ENCODE peak calls at places on chromosomes 6 and 20, in nine cellular contexts. L is choroid plexus epithelial cell; E is SIG-M5; C is NCI-H510A treated with DMSO at 0.1 percent for 48 hours; Y is activated naive CD4-positive, alpha-beta T cell treated with anti-CD3 and anti-CD28 coated beads for 36 hours; Q is stimulated activated CD8-positive, alpha-beta memory T cell treated with anti-CD3 and anti-CD28 coated beads, Interleukin-2, amount 100 ng/mL, for 48 hours; G is naive B cell; U is DMS79 treated with DMSO at 0.1 percent for 48 hours; D is GM10248. W is an unnamed sample.

GRCh38 chr20:44745560-44746366 is at the start of gene KCNK15:
- DNase-seq in L (peak), E (no peak), C (no peak), Y (peak), Q (peak), G (peak), U (no peak), D (no peak), W (no peak)

GRCh38 chr20:38610521-38610920 is 8.9 kb downstream of the ARHGAP40 start:
- DNase-seq in L (peak), E (no peak), C (no peak), Y (no peak), Q (no peak), G (no peak), U (no peak), D (no peak), W (no peak)

GRCh38 chr6:72321741-72322140 is 300.1 kb upstream of the KCNQ5 start:
- DNase-seq in L (peak), E (no peak), C (no peak), Y (no peak), Q (no peak), G (no peak), U (no peak), D (no peak), W (peak)

GRCh38 chr6:115896538-115897129 is 164.1 kb downstream of the FRK start:
- DNase-seq in L (peak), E (no peak), C (peak), Y (no peak), Q (no peak), G (no peak), U (no peak), D (peak), W (no peak)

GRCh38 chr6:45727824-45728449 is 287.7 kb downstream of the CLIC5 start:
- DNase-seq in L (no peak), E (no peak), C (peak), Y (no peak), Q (no peak), G (no peak), U (peak), D (no peak), W (no peak)

GRCh38 chr6:112929661-112930060 is 582.5 kb downstream of the RFPL4B start:
- DNase-seq in L (peak), E (no peak), C (no peak), Y (no peak), Q (no peak), G (no peak), U (no peak), D (no peak), W (no peak)

GRCh38 chr6:157848693-157849092 is 25.6 kb downstream of the SNX9 start:
- DNase-seq in L (no peak), E (no peak), C (peak), Y (no peak), Q (no peak), G (no peak), U (peak), D (no peak), W (no peak)

GRCh38 chr6:114170372-114170771 is 172.5 kb downstream of the HS3ST5 start:
- DNase-seq in L (no peak), E (no peak), C (no peak), Y (no peak), Q (no peak), G (no peak), U (no peak), D (no peak), W (no peak)

GRCh38 chr20:49501917-49502316 is 19.4 kb upstream of the KCNB1 start:
- DNase-seq in L (peak), E (no peak), C (no peak), Y (no peak), Q (no peak), G (no peak), U (no peak), D (no peak), W (no peak)

GRCh38 chr20:61840661-61841455 is 224.8 kb downstream of the TAF4 start:
- DNase-seq in L (no peak), E (no peak), C (no peak), Y (no peak), Q (no peak), G (no peak), U (no peak), D (no peak), W (no peak)

GRCh38 chr6:127458817-127459216 is 372 bp downstream of the KIAA0408 start:
- DNase-seq in L (peak), E (no peak), C (no peak), Y (no peak), Q (no peak), G (no peak), U (no peak), D (no peak), W (no peak)

GRCh38 chr20:18019068-18019467 is 38.6 kb downstream of the OVOL2 start:
- DNase-seq in L (peak), E (no peak), C (peak), Y (peak), Q (no peak), G (peak), U (no peak), D (peak), W (no peak)

GRCh38 chr6:17038316-17038715 is 63.5 kb upstream of the STMND1 start:
- DNase-seq in L (peak), E (no peak), C (no peak), Y (no peak), Q (no peak), G (no peak), U (no peak), D (no peak), W (no peak)

GRCh38 chr6:164097557-164098398 is 683.3 kb downstream of the QKI start:
- DNase-seq in L (peak), E (no peak), C (no peak), Y (no peak), Q (no peak), G (no peak), U (no peak), D (no peak), W (no peak)

GRCh38 chr20:1323256-1323655 is 5.7 kb downstream of the SDCBP2 start:
- DNase-seq in L (peak), E (no peak), C (no peak), Y (no peak), Q (no peak), G (no peak), U (no peak), D (no peak), W (no peak)

GRCh38 chr6:126027601-126028000 is 41.3 kb downstream of the TRMT11 start:
- DNase-seq in L (peak), E (no peak), C (no peak), Y (no peak), Q (no peak), G (no peak), U (no peak), D (no peak), W (no peak)

GRCh38 chr20:11091496-11091895 is 417.7 kb upstream of the JAG1 start:
- DNase-seq in L (peak), E (no peak), C (no peak), Y (no peak), Q (no peak), G (no peak), U (no peak), D (no peak), W (no peak)

GRCh38 chr20:59204201-59204894 is 40.7 kb downstream of the ZNF831 start:
- DNase-seq in L (no peak), E (no peak), C (no peak), Y (no peak), Q (no peak), G (no peak), U (no peak), D (no peak), W (no peak)

GRCh38 chr6:158409451-158409850 is 97.2 kb downstream of the TULP4 start:
- DNase-seq in L (peak), E (no peak), C (no peak), Y (no peak), Q (no peak), G (no peak), U (no peak), D (no peak), W (no peak)

GRCh38 chr6:491233-491632 is 99.7 kb downstream of the IRF4 start:
- DNase-seq in L (no peak), E (no peak), C (no peak), Y (peak), Q (no peak), G (no peak), U (no peak), D (no peak), W (no peak)

GRCh38 chr6:37302086-37302686 is 44.2 kb upstream of the TMEM217 start:
- DNase-seq in L (no peak), E (no peak), C (no peak), Y (no peak), Q (no peak), G (no peak), U (no peak), D (no peak), W (no peak)

GRCh38 chr6:155418017-155418749 is 37.5 kb downstream of the NOX3 start:
- DNase-seq in L (peak), E (no peak), C (no peak), Y (peak), Q (peak), G (peak), U (no peak), D (peak), W (no peak)

GRCh38 chr6:124007915-124008688 is 204.4 kb downstream of the NKAIN2 start:
- DNase-seq in L (peak), E (no peak), C (peak), Y (no peak), Q (no peak), G (no peak), U (no peak), D (no peak), W (no peak)

GRCh38 chr6:32622545-32623401 is 14.4 kb upstream of the HLA-DQA1 start:
- DNase-seq in L (peak), E (no peak), C (no peak), Y (peak), Q (no peak), G (peak), U (no peak), D (peak), W (no peak)

GRCh38 chr6:155587817-155588216 is 132.2 kb upstream of the NOX3 start:
- DNase-seq in L (no peak), E (no peak), C (no peak), Y (no peak), Q (no peak), G (no peak), U (no peak), D (no peak), W (no peak)

GRCh38 chr6:36349240-36349639 is 12.6 kb upstream of the BNIP5 start:
- DNase-seq in L (no peak), E (no peak), C (peak), Y (peak), Q (no peak), G (peak), U (peak), D (no peak), W (no peak)

GRCh38 chr6:26571592-26572296 is 25.0 kb upstream of the ABT1 start:
- DNase-seq in L (peak), E (no peak), C (peak), Y (peak), Q (no peak), G (peak), U (peak), D (no peak), W (no peak)

GRCh38 chr20:63084563-63084927 is 77.8 kb upstream of the BHLHE23 start:
- DNase-seq in L (no peak), E (no peak), C (no peak), Y (peak), Q (no peak), G (no peak), U (no peak), D (no peak), W (no peak)

GRCh38 chr20:49980140-49981008 is 2.4 kb upstream of the SNAI1 start:
- DNase-seq in L (no peak), E (no peak), C (no peak), Y (no peak), Q (no peak), G (no peak), U (no peak), D (no peak), W (no peak)

GRCh38 chr20:49286689-49287551 is 9.1 kb upstream of the ZNFX1 start:
- DNase-seq in L (no peak), E (peak), C (peak), Y (no peak), Q (no peak), G (no peak), U (no peak), D (no peak), W (no peak)

GRCh38 chr6:34559651-34560365 is 3.7 kb upstream of the SPDEF start:
- DNase-seq in L (no peak), E (no peak), C (peak), Y (no peak), Q (no peak), G (no peak), U (no peak), D (no peak), W (no peak)

GRCh38 chr6:112222111-112222726 is 32.1 kb downstream of the LAMA4 start:
- DNase-seq in L (peak), E (no peak), C (no peak), Y (no peak), Q (no peak), G (no peak), U (peak), D (no peak), W (no peak)

GRCh38 chr6:148231572-148231971 is 111.1 kb upstream of the SASH1 start:
- DNase-seq in L (peak), E (no peak), C (no peak), Y (no peak), Q (no peak), G (no peak), U (no peak), D (no peak), W (no peak)

GRCh38 chr6:85551264-85551663 is 42.4 kb downstream of the SNX14 start:
- DNase-seq in L (peak), E (no peak), C (no peak), Y (no peak), Q (no peak), G (no peak), U (no peak), D (no peak), W (no peak)

GRCh38 chr20:34977365-34978091 is 21.9 kb downstream of the MYH7B start:
- DNase-seq in L (no peak), E (no peak), C (no peak), Y (no peak), Q (no peak), G (no peak), U (no peak), D (no peak), W (no peak)

GRCh38 chr20:38123021-38123587 is 42.0 kb downstream of the TGM2 start:
- DNase-seq in L (peak), E (no peak), C (no peak), Y (no peak), Q (no peak), G (no peak), U (no peak), D (no peak), W (no peak)

GRCh38 chr6:112443666-112444065 is 96.5 kb downstream of the RFPL4B start:
- DNase-seq in L (peak), E (no peak), C (no peak), Y (no peak), Q (no peak), G (no peak), U (no peak), D (no peak), W (no peak)

GRCh38 chr6:44932651-44933091 is 395.5 kb upstream of the RUNX2 start:
- DNase-seq in L (no peak), E (no peak), C (no peak), Y (peak), Q (no peak), G (no peak), U (no peak), D (no peak), W (no peak)

GRCh38 chr20:41701596-41702350 is 83.6 kb upstream of the CHD6 start:
- DNase-seq in L (no peak), E (no peak), C (no peak), Y (no peak), Q (no peak), G (no peak), U (no peak), D (no peak), W (no peak)

W was measured in frontal cortex.